ENCODE peak calls at places on chromosomes 13 and 19, in nine cellular contexts. J is tibial artery, Z is stomach, U is BE2C, A is ascending aorta, E is neuronal stem cell, P is DND-41, Q is adipocyte, F is psoas muscle. L is an unnamed sample.
A peak's percentile ranks its signal among the peaks of the same experiment; 100 is the strongest.

GRCh38 chr19:40415799-40416198 is 2.6 kb upstream of the PRX start:
- DNase-seq in Z (no peak), J (no peak), E (no peak), F (no peak), P (no peak), A (no peak), U (no peak), Q (no peak), L (no peak)

GRCh38 chr19:4831351-4832340 is at the start of gene TICAM1:
- DNase-seq in F (peak; percentile 79), J (peak; percentile 88), Q (peak; percentile 88), E (no peak), U (peak; percentile 40), A (peak; percentile 25), P (peak; percentile 66), Z (peak; percentile 80), L (peak; percentile 82)

GRCh38 chr13:113802090-113802531 is 43.1 kb downstream of the TMEM255B start:
- DNase-seq in F (no peak), U (peak; percentile 79), A (no peak), J (peak; percentile 55), Q (peak; percentile 78), P (no peak), Z (no peak), E (peak; percentile 30), L (peak; percentile 57)

GRCh38 chr13:109783815-109784589 is 2.4 kb downstream of the IRS2 start:
- DNase-seq in Z (no peak), A (no peak), F (no peak), P (no peak), E (no peak), U (peak; percentile 63), Q (no peak), J (no peak), L (no peak)

GRCh38 chr13:67803118-67803517 is 573.0 kb upstream of the PCDH9 start:
- DNase-seq in U (no peak), Q (no peak), F (no peak), J (no peak), A (no peak), E (no peak), P (no peak), Z (no peak), L (no peak)

GRCh38 chr19:56667311-56667870 is 4.2 kb downstream of the ZNF835 start:
- DNase-seq in E (no peak), J (peak; percentile 38), U (no peak), P (no peak), F (no peak), A (no peak), Z (no peak), Q (no peak), L (no peak)

GRCh38 chr19:12834418-12834943 is at the start of gene RTBDN:
- DNase-seq in F (no peak), E (no peak), U (no peak), Q (no peak), A (no peak), Z (no peak), J (no peak), P (no peak), L (no peak)

GRCh38 chr13:82802528-82802927 is 1079.7 kb downstream of the SLITRK1 start:
- DNase-seq in F (no peak), U (no peak), A (no peak), Q (no peak), P (no peak), J (no peak), E (no peak), Z (no peak), L (no peak)

GRCh38 chr13:76667551-76667950 is 218.7 kb downstream of the KCTD12 start:
- DNase-seq in J (no peak), U (peak; percentile 19), Z (no peak), Q (peak; percentile 87), A (no peak), P (no peak), E (no peak), F (no peak), L (no peak)

GRCh38 chr19:46840157-46840942 is 10.3 kb downstream of the AP2S1 start:
- DNase-seq in J (no peak), U (peak; percentile 71), A (no peak), F (peak; percentile 39), E (peak; percentile 71), P (peak; percentile 70), Z (peak; percentile 57), Q (peak; percentile 85), L (peak; percentile 47)

GRCh38 chr19:36054733-36055686 is at the start of gene WDR62:
- DNase-seq in Z (peak; percentile 94), F (peak; percentile 94), J (peak; percentile 95), A (peak; percentile 72), E (peak; percentile 94), Q (peak; percentile 98), P (peak; percentile 96), U (peak; percentile 98), L (peak; percentile 92)

GRCh38 chr19:7670150-7670784 is 1.4 kb downstream of the RETN start:
- DNase-seq in A (no peak), F (no peak), Q (peak; percentile 36), P (no peak), J (no peak), U (no peak), E (no peak), Z (no peak), L (no peak)

GRCh38 chr19:58229255-58229639 is 533 bp downstream of the ZNF544 start:
- DNase-seq in E (no peak), P (peak; percentile 53), Z (no peak), Q (no peak), J (no peak), U (peak; percentile 53), F (no peak), A (no peak), L (no peak)

GRCh38 chr13:57787058-57787791 is 155.7 kb downstream of the PCDH17 start:
- DNase-seq in A (no peak), F (no peak), P (no peak), Q (no peak), U (peak; percentile 12), E (no peak), Z (no peak), J (no peak), L (no peak)

GRCh38 chr19:51548891-51549305 is 17.4 kb upstream of the SIGLEC6 start:
- DNase-seq in Z (no peak), J (no peak), U (no peak), A (no peak), Q (no peak), P (no peak), E (no peak), F (no peak), L (no peak)
- H3K4me1 ChIP-seq in Z (no peaks in the 10 kb centered on the region), J (no peaks in the 10 kb centered on the region), U (no peaks in the 10 kb centered on the region), A (no peaks in the 10 kb centered on the region), Q (no peaks in the 10 kb centered on the region), P (no peaks in the 10 kb centered on the region), E (no peaks in the 10 kb centered on the region), F (no peaks in the 10 kb centered on the region), L (no peaks in the 10 kb centered on the region)

GRCh38 chr19:34317311-34317927 is 47.6 kb upstream of the GPI start:
- DNase-seq in A (no peak), F (no peak), E (no peak), P (no peak), J (no peak), Z (no peak), U (no peak), Q (no peak), L (peak; percentile 33)

GRCh38 chr19:34316741-34317241 is 48.2 kb upstream of the GPI start:
- DNase-seq in Z (no peak), Q (peak; percentile 28), J (no peak), P (no peak), F (no peak), A (no peak), U (no peak), E (no peak), L (no peak)

GRCh38 chr19:34320277-34320676 is 44.7 kb upstream of the GPI start:
- DNase-seq in E (no peak), A (no peak), U (no peak), J (no peak), Z (no peak), Q (no peak), F (no peak), P (no peak), L (no peak)

GRCh38 chr19:34319785-34320184 is 45.2 kb upstream of the GPI start:
- DNase-seq in Z (no peak), Q (no peak), J (no peak), P (no peak), A (peak; percentile 30), E (no peak), U (no peak), F (peak; percentile 44), L (peak; percentile 22)

DNA sequence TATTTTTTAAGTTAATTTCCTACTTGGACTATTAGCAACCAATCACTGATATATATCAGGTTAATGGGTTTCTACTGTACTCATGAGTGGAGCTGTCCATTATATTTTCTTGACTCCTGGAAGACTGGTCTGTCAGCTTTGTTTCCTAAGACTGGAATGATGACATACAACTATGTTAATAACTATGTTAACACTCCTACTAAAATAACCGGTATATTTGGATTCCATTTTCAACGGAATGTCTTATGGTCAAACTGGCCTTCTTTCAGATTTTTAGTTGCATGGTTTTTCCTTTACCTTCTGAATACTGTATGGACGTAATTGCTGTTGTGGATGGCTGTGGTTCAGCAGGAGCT is 45.8 kb upstream of the GPI start:
- DNase-seq in Z (no peak), Q (no peak), P (no peak), F (no peak), J (no peak), A (no peak), U (no peak), E (no peak), L (no peak)
- H3K4me1 ChIP-seq in Z (peaks cover 15% of the 10 kb centered on the region), Q (peaks cover 39% of the 10 kb centered on the region), P (no peaks in the 10 kb centered on the region), F (peaks cover 51% of the 10 kb centered on the region), J (peaks cover 28% of the 10 kb centered on the region), A (peaks cover 8% of the 10 kb centered on the region), U (no peaks in the 10 kb centered on the region), E (peaks cover 8% of the 10 kb centered on the region), L (peaks cover 66% of the 10 kb centered on the region)

GRCh38 chr13:40624338-40624737 is 42.1 kb downstream of the FOXO1 start:
- DNase-seq in Z (no peak), Q (no peak), A (no peak), E (no peak), J (no peak), P (no peak), F (peak; percentile 37), U (no peak), L (no peak)

GRCh38 chr13:40619479-40619814 is 47.0 kb downstream of the FOXO1 start:
- DNase-seq in U (no peak), P (no peak), Z (no peak), A (no peak), J (no peak), E (no peak), Q (no peak), F (no peak), L (no peak)

GRCh38 chr13:40626566-40626965 is 39.9 kb downstream of the FOXO1 start:
- DNase-seq in P (no peak), F (no peak), Z (no peak), Q (no peak), E (no peak), J (no peak), U (no peak), A (no peak), L (no peak)

GRCh38 chr13:40622246-40622645 is 44.2 kb downstream of the FOXO1 start:
- DNase-seq in J (no peak), A (no peak), Z (no peak), E (no peak), Q (no peak), F (no peak), P (no peak), U (no peak), L (no peak)

GRCh38 chr13:40622761-40623160 is 43.7 kb downstream of the FOXO1 start:
- DNase-seq in P (no peak), Z (no peak), A (no peak), F (no peak), E (no peak), U (no peak), Q (no peak), J (no peak), L (no peak)
- H3K4me1 ChIP-seq in P (no peaks in the 10 kb centered on the region), Z (peaks cover 20% of the 10 kb centered on the region), A (peaks cover 11% of the 10 kb centered on the region), F (peaks cover 97% of the 10 kb centered on the region), E (peaks cover 3% of the 10 kb centered on the region), U (no peaks in the 10 kb centered on the region), Q (peaks cover 89% of the 10 kb centered on the region), J (peaks cover 33% of the 10 kb centered on the region), L (peaks cover 85% of the 10 kb centered on the region)

GRCh38 chr13:110912651-110913051 is 2.2 kb downstream of the ANKRD10 start:
- DNase-seq in F (peak; percentile 34), E (no peak), Z (no peak), J (no peak), Q (peak; percentile 80), A (no peak), U (no peak), P (no peak), L (no peak)
- H3K4me1 ChIP-seq in F (peaks cover 63% of the 10 kb centered on the region), E (peaks cover 17% of the 10 kb centered on the region), Z (peaks cover 57% of the 10 kb centered on the region), J (peaks cover 45% of the 10 kb centered on the region), Q (peaks cover 54% of the 10 kb centered on the region), A (peaks cover 12% of the 10 kb centered on the region), U (no peaks in the 10 kb centered on the region), P (peaks cover 47% of the 10 kb centered on the region), L (peaks cover 78% of the 10 kb centered on the region)